ENCODE peak calls at places on chromosome 19, in seven cellular contexts. Z, Y, T, I, G, L and R are unnamed samples.
A peak's percentile ranks its signal among the peaks of the same experiment; 100 is the strongest.

GRCh38 chr19:2217591-2217990 is 18.5 kb downstream of the PLEKHJ1 start:
- DNase-seq in I (no peak), T (no peak), L (no peak), G (no peak), Z (no peak), Y (no peak), R (no peak)

GRCh38 chr19:32324631-32325215 is 20.7 kb upstream of the ZNF507 start:
- DNase-seq in Y (no peak), G (no peak), I (no peak), Z (no peak), L (peak; percentile 36), T (no peak), R (no peak)

GRCh38 chr19:7870571-7871279 is 3.5 kb downstream of the PRR36 start:
- DNase-seq in G (peak; percentile 26), T (peak; percentile 85), I (peak; percentile 40), Y (no peak), Z (no peak), L (peak; percentile 91), R (peak; percentile 77)

GRCh38 chr19:35738887-35739229 is 3.4 kb downstream of the IGFLR1 start:
- DNase-seq in I (no peak), Z (no peak), G (no peak), L (no peak), Y (no peak), T (no peak), R (no peak)

GRCh38 chr19:12885749-12886706 is 973 bp downstream of the KLF1 start:
- DNase-seq in G (no peak), L (no peak), T (no peak), Y (no peak), I (no peak), Z (no peak), R (no peak)

GRCh38 chr19:55087542-55087935 is 11.9 kb downstream of the EPS8L1 start:
- DNase-seq in I (no peak), T (no peak), Z (peak; percentile 5), G (no peak), Y (peak; percentile 78), L (no peak), R (no peak)

GRCh38 chr19:1315470-1316166 is 29.9 kb downstream of the EFNA2 start:
- DNase-seq in Y (peak; percentile 77), L (peak; percentile 66), T (no peak), G (peak; percentile 24), I (peak; percentile 13), Z (no peak), R (peak; percentile 66)

GRCh38 chr19:42989851-42990250 is 36.4 kb downstream of the PSG11 start:
- DNase-seq in L (no peak), Z (peak; percentile 14), I (no peak), Y (no peak), G (no peak), T (no peak), R (no peak)

GRCh38 chr19:51364200-51365106 is 1.7 kb downstream of the ETFB start:
- DNase-seq in Y (no peak), T (no peak), G (no peak), Z (no peak), I (no peak), L (peak; percentile 37), R (peak; percentile 41)

GRCh38 chr19:32674153-32674958 is 624 bp downstream of the ANKRD27 start:
- DNase-seq in T (peak; percentile 14), G (no peak), Z (no peak), I (no peak), Y (no peak), L (no peak), R (no peak)

GRCh38 chr19:5718579-5719273 is 1.2 kb downstream of the LONP1 start:
- DNase-seq in G (no peak), Z (no peak), Y (peak; percentile 76), I (peak; percentile 79), T (no peak), L (peak; percentile 54), R (peak; percentile 58)

GRCh38 chr19:5707576-5708575 is 12.1 kb downstream of the LONP1 start:
- DNase-seq in Y (no peak), Z (no peak), L (no peak), I (no peak), G (no peak), T (no peak), R (no peak)

GRCh38 chr19:16461630-16462051 is 10.1 kb downstream of the EPS15L1 start:
- DNase-seq in L (no peak), G (no peak), Z (peak; percentile 66), I (no peak), Y (no peak), T (no peak), R (no peak)

GRCh38 chr19:12665281-12665573 is 1.3 kb downstream of the MAN2B1 start:
- DNase-seq in Z (no peak), G (peak; percentile 89), L (no peak), Y (no peak), T (no peak), I (peak; percentile 63), R (no peak)

GRCh38 chr19:29662604-29663404 is 2.5 kb upstream of the PLEKHF1 start:
- DNase-seq in Z (no peak), I (peak; percentile 47), T (no peak), L (peak; percentile 84), G (no peak), Y (peak; percentile 95), R (peak; percentile 67)

GRCh38 chr19:14385492-14385891 is 4.2 kb downstream of the ADGRE5 start:
- DNase-seq in I (no peak), Y (no peak), L (no peak), G (no peak), T (no peak), Z (no peak), R (no peak)

GRCh38 chr19:28680091-28680490 is 532.9 kb downstream of the UQCRFS1 start:
- DNase-seq in Z (no peak), T (no peak), I (no peak), G (no peak), L (no peak), Y (no peak), R (no peak)

GRCh38 chr19:41744850-41745249 is 10.5 kb upstream of the CEACAM6 start:
- DNase-seq in I (no peak), G (peak; percentile 32), L (no peak), Y (no peak), Z (no peak), T (no peak), R (no peak)

GRCh38 chr19:17952041-17952976 is 14.6 kb upstream of the KCNN1 start:
- DNase-seq in Z (no peak), I (no peak), T (no peak), L (no peak), G (peak; percentile 21), Y (no peak), R (no peak)

GRCh38 chr19:6464070-6464873 is at the start of gene CRB3:
- DNase-seq in Z (no peak), Y (no peak), T (no peak), G (no peak), L (no peak), I (peak; percentile 32), R (peak; percentile 86)

GRCh38 chr19:4371209-4371897 is 28.0 kb downstream of the MPND start:
- DNase-seq in G (no peak), L (no peak), Z (no peak), I (no peak), Y (no peak), T (no peak), R (no peak)

GRCh38 chr19:51440846-51441409 is 17.3 kb downstream of the SIGLEC8 start:
- DNase-seq in Z (no peak), I (peak; percentile 80), Y (no peak), T (no peak), G (no peak), L (peak; percentile 81), R (no peak)

GRCh38 chr19:57570707-57571106 is 8.0 kb downstream of the ZNF416 start:
- DNase-seq in I (no peak), L (no peak), T (no peak), Y (no peak), G (no peak), Z (no peak), R (no peak)

GRCh38 chr19:16441661-16442071 is 30.1 kb downstream of the EPS15L1 start:
- DNase-seq in L (no peak), G (no peak), T (peak; percentile 38), Y (no peak), I (no peak), Z (no peak), R (no peak)

GRCh38 chr19:17184381-17184841 is 30.7 kb upstream of the USE1 start:
- DNase-seq in T (no peak), Y (no peak), Z (no peak), G (peak; percentile 20), L (no peak), I (peak; percentile 35), R (no peak)

GRCh38 chr19:51201712-51202111 is 23.2 kb upstream of the CD33 start:
- DNase-seq in G (no peak), Y (no peak), I (no peak), Z (no peak), L (no peak), T (no peak), R (no peak)

GRCh38 chr19:50365434-50366306 is at the start of gene NAPSA:
- DNase-seq in G (no peak), I (no peak), T (no peak), Z (no peak), Y (no peak), L (no peak), R (no peak)

GRCh38 chr19:16359074-16359473 is 34.4 kb downstream of the KLF2 start:
- DNase-seq in T (no peak), I (no peak), Z (no peak), G (peak; percentile 82), Y (no peak), L (no peak), R (no peak)

GRCh38 chr19:6378036-6378435 is 2.3 kb upstream of the PSPN start:
- DNase-seq in L (no peak), G (no peak), Y (peak; percentile 43), T (no peak), Z (no peak), I (no peak), R (no peak)

GRCh38 chr19:18867199-18867598 is 28.8 kb downstream of the CERS1 start:
- DNase-seq in L (no peak), T (no peak), Z (no peak), I (no peak), Y (no peak), G (no peak), R (no peak)

GRCh38 chr19:50357178-50358100 is 8.0 kb downstream of the NAPSA start:
- DNase-seq in T (peak; percentile 36), L (peak; percentile 65), Y (no peak), I (peak; percentile 87), Z (peak; percentile 47), G (peak; percentile 87), R (no peak)

GRCh38 chr19:11160119-11160768 is 4.7 kb upstream of the SPC24 start:
- DNase-seq in T (no peak), L (no peak), G (no peak), I (no peak), Y (peak; percentile 63), Z (no peak), R (no peak)

GRCh38 chr19:47228937-47229673 is 1.9 kb downstream of the BBC3 start:
- DNase-seq in G (no peak), Z (no peak), T (no peak), L (peak; percentile 49), Y (peak; percentile 33), I (peak; percentile 36), R (no peak)

GRCh38 chr19:5130371-5131030 is 161.6 kb downstream of the KDM4B start:
- DNase-seq in L (no peak), Y (no peak), Z (no peak), I (peak; percentile 34), T (no peak), G (peak; percentile 99), R (no peak)

GRCh38 chr19:7597689-7598088 is 2.0 kb downstream of the CAMSAP3 start:
- DNase-seq in T (no peak), L (peak; percentile 48), G (no peak), Z (no peak), Y (no peak), I (no peak), R (no peak)

GRCh38 chr19:41426952-41427646 is at the start of gene B3GNT8:
- DNase-seq in T (peak; percentile 59), Z (peak; percentile 66), Y (peak; percentile 81), L (peak; percentile 48), G (no peak), I (peak; percentile 47), R (peak; percentile 88)